ENCODE peak calls at places on chromosomes 11 and 22, in seven cellular contexts. K is dorsolateral prefrontal cortex, S is mammary epithelial cell, M is GM12865, R is tibial nerve, X is bronchial epithelial cell, E is heart left ventricle. Q is an unnamed sample.

GRCh38 chr11:61912530-61912898 is 4.9 kb downstream of the RAB3IL1 start:
- DNase-seq in K (peak), S (no peak), M (no peak), R (no peak), X (no peak), E (peak), Q (no peak)

GRCh38 chr11:75558939-75559843 is 2.9 kb upstream of the SERPINH1 start:
- DNase-seq in K (no peak), S (no peak), M (no peak), R (peak), X (no peak), E (peak), Q (no peak)

GRCh38 chr22:30830907-30831306 is 136.2 kb downstream of the OSBP2 start:
- DNase-seq in K (no peak), S (peak), M (no peak), R (no peak), X (peak), E (peak), Q (peak)

GRCh38 chr11:114085965-114086364 is 26.5 kb downstream of the ZBTB16 start:
- DNase-seq in K (no peak), S (no peak), M (no peak), R (no peak), X (peak), E (no peak), Q (no peak)

GRCh38 chr22:44311855-44312170 is 938 bp downstream of the SHISAL1 start:
- DNase-seq in K (no peak), S (peak), M (no peak), R (no peak), X (peak), E (no peak), Q (no peak)

GRCh38 chr22:37999640-38000272 is 15.4 kb upstream of the SOX10 start:
- DNase-seq in K (peak), S (peak), M (peak), R (no peak), X (peak), E (no peak), Q (peak)

GRCh38 chr11:126113963-126114362 is 51.3 kb upstream of the CDON start:
- DNase-seq in K (no peak), S (no peak), M (no peak), R (no peak), X (no peak), E (no peak), Q (no peak)

GRCh38 chr11:58926251-58926650 is 13.0 kb upstream of the GLYATL1 start:
- DNase-seq in K (no peak), S (no peak), M (no peak), R (no peak), X (no peak), E (no peak), Q (no peak)

GRCh38 chr11:133787379-133788103 is 57.8 kb downstream of the SPATA19 start:
- DNase-seq in K (no peak), S (no peak), M (no peak), R (no peak), X (no peak), E (no peak), Q (no peak)

GRCh38 chr11:2770556-2771301 is 70.9 kb upstream of the KCNQ1OT1 start:
- DNase-seq in K (no peak), S (no peak), M (no peak), R (no peak), X (no peak), E (peak), Q (no peak)

GRCh38 chr11:104772806-104773241 is 125.4 kb downstream of the CASP12 start:
- DNase-seq in K (no peak), S (peak), M (no peak), R (peak), X (peak), E (no peak), Q (peak)

GRCh38 chr11:69014084-69014935 is 1.3 kb upstream of the MRGPRF start:
- DNase-seq in K (no peak), S (no peak), M (no peak), R (no peak), X (no peak), E (peak), Q (no peak)

GRCh38 chr11:125923012-125923579 is 18.8 kb downstream of the DDX25 start:
- DNase-seq in K (peak), S (peak), M (peak), R (peak), X (peak), E (peak), Q (peak)

GRCh38 chr11:116037851-116038250 is 533.6 kb upstream of the CADM1 start:
- DNase-seq in K (no peak), S (no peak), M (no peak), R (no peak), X (no peak), E (no peak), Q (no peak)

GRCh38 chr11:27116684-27117083 is 76.1 kb downstream of the BBOX1 start:
- DNase-seq in K (no peak), S (no peak), M (no peak), R (no peak), X (no peak), E (no peak), Q (peak)

GRCh38 chr11:77191823-77192495 is 63.9 kb downstream of the MYO7A start:
- DNase-seq in K (peak), S (peak), M (peak), R (no peak), X (peak), E (no peak), Q (no peak)
- H3K4me3 ChIP-seq in K (no peak), S (peak), M (no peak), R (no peak), X (peak), E (no peak), Q (no peak)

GRCh38 chr11:31160504-31161422 is 208.8 kb downstream of the DCDC1 start:
- DNase-seq in K (no peak), S (no peak), M (peak), R (no peak), X (peak), E (no peak), Q (no peak)
- TF ChIP-seq CTCF in K (peak), S (peak), M (peak), R (no peak), X (peak), E (peak), Q (peak)

GRCh38 chr11:92227954-92228935 is 3.6 kb downstream of the FAT3 start:
- DNase-seq in K (no peak), S (no peak), M (no peak), R (no peak), X (no peak), E (no peak), Q (no peak)

GRCh38 chr11:92227233-92227593 is 2.6 kb downstream of the FAT3 start:
- DNase-seq in K (no peak), S (no peak), M (no peak), R (no peak), X (no peak), E (no peak), Q (no peak)

GRCh38 chr11:92225206-92225562 is 566 bp downstream of the FAT3 start:
- DNase-seq in K (no peak), S (peak), M (no peak), R (no peak), X (no peak), E (no peak), Q (no peak)

GRCh38 chr11:92225563-92226308 is 1.1 kb downstream of the FAT3 start:
- DNase-seq in K (peak), S (peak), M (no peak), R (no peak), X (no peak), E (no peak), Q (no peak)

GRCh38 chr11:92226331-92227232 is 2.0 kb downstream of the FAT3 start:
- DNase-seq in K (peak), S (peak), M (no peak), R (no peak), X (no peak), E (no peak), Q (no peak)
- H3K4me3 ChIP-seq in K (peak), S (no peak), M (no peak), R (peak), X (no peak), E (peak), Q (peak)

GRCh38 chr11:70416881-70417280 is 18.6 kb downstream of the CTTN start:
- DNase-seq in K (no peak), S (no peak), M (no peak), R (no peak), X (no peak), E (no peak), Q (no peak)
- TF ChIP-seq CTCF in K (no peak), S (no peak), M (no peak), R (no peak), X (no peak), E (no peak), Q (no peak)

GRCh38 chr11:123301696-123302400 is 106.8 kb upstream of the CLMP start:
- DNase-seq in K (peak), S (peak), M (peak), R (peak), X (no peak), E (peak), Q (no peak)

GRCh38 chr11:123302751-123303195 is 107.7 kb upstream of the CLMP start:
- DNase-seq in K (no peak), S (peak), M (peak), R (no peak), X (peak), E (no peak), Q (peak)

GRCh38 chr11:123298488-123299447 is 103.7 kb upstream of the CLMP start:
- DNase-seq in K (no peak), S (no peak), M (no peak), R (no peak), X (no peak), E (no peak), Q (no peak)

GRCh38 chr11:123299721-123300120 is 104.7 kb upstream of the CLMP start:
- DNase-seq in K (no peak), S (no peak), M (no peak), R (no peak), X (no peak), E (no peak), Q (no peak)

GRCh38 chr11:123300874-123301695 is 106.0 kb upstream of the CLMP start:
- DNase-seq in K (no peak), S (peak), M (peak), R (no peak), X (peak), E (no peak), Q (no peak)
- H3K4me3 ChIP-seq in K (peak), S (peak), M (no peak), R (peak), X (no peak), E (peak), Q (peak)

DNA sequence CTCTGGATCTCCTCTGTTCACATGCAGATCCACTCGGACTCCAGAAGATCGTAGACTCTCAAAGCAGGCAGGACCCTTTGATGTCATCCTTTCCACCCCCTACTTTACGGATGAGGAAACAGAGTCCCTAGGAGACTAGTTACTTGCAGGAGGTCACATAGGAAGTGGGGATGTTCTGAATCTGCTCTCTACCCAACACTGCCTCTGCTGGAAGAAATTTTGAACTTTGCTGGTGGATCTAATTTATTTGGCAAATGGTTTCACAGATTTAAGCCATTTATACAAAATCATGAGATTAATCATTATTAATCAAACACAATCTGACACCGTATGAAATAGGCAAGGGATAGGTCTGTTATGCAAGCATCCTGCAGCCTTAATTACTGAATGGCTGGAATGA is 55.0 kb upstream of the USP47 start:
- DNase-seq in K (no peak), S (no peak), M (no peak), R (peak), X (peak), E (no peak), Q (no peak)
- TF ChIP-seq CTCF in K (peak), S (peak), M (peak), R (peak), X (peak), E (peak), Q (peak)

GRCh38 chr22:49958961-49959781 is 1.4 kb upstream of the PIM3 start:
- DNase-seq in K (no peak), S (no peak), M (no peak), R (no peak), X (no peak), E (no peak), Q (no peak)
- H3K4me3 ChIP-seq in K (no peak), S (peak), M (peak), R (peak), X (peak), E (peak), Q (peak)

GRCh38 chr11:46366260-46366659 is 15.2 kb upstream of the MDK start:
- DNase-seq in K (no peak), S (no peak), M (no peak), R (no peak), X (no peak), E (no peak), Q (no peak)

GRCh38 chr11:46367244-46367915 is 14.1 kb upstream of the MDK start:
- DNase-seq in K (peak), S (no peak), M (peak), R (peak), X (no peak), E (peak), Q (no peak)

GRCh38 chr11:46369458-46370152 is 11.9 kb upstream of the MDK start:
- DNase-seq in K (peak), S (peak), M (peak), R (peak), X (no peak), E (no peak), Q (no peak)

GRCh38 chr11:46366661-46367161 is 14.8 kb upstream of the MDK start:
- DNase-seq in K (no peak), S (no peak), M (no peak), R (no peak), X (no peak), E (no peak), Q (no peak)

DNA sequence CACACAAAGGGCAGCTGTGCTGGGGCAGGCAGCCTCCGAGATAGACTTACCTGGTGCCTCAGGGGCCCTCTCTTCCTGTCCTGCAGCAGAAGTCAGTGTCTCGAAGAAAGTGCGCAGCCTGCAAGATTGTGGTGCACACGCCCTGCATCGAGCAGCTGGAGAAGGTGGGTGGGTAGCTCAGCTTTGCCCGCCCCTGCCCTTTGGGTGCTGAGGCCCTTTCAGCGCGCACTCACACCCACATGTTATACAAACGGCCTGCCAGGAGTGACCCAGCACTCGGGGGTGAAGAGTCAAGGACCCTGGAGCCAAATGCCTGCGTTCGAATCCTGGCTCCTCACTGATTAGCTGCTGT is 13.6 kb upstream of the MDK start:
- DNase-seq in K (no peak), S (no peak), M (no peak), R (no peak), X (no peak), E (no peak), Q (no peak)
- TF ChIP-seq CTCF in K (no peak), S (no peak), M (no peak), R (no peak), X (no peak), E (no peak), Q (no peak)

DNA sequence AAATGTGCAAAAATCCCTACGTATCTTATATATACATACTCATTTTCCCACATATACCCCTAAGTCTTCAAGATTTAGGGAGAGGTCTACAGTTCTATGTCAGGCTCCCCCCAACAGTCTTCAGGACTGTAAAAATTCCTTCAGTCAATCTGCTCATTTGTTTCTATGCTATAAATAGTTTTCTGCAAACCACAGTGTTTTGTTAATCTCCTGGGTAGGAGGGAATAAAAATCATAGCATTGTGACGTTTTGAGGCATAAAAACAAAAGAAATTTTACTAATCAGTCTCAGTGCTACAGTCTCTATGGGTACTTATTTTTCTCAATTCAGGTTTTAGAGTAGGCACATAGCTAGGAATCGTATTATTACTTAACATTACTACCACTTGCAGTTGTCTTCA is 552.8 kb upstream of the LRRC4C start:
- DNase-seq in K (no peak), S (no peak), M (no peak), R (no peak), X (no peak), E (no peak), Q (no peak)
- H3K4me3 ChIP-seq in K (no peak), S (no peak), M (no peak), R (no peak), X (no peak), E (no peak), Q (no peak)

Q was measured in retinal pigment epithelial cell.